ENCODE peak calls at places on chromosome 7, in five cellular contexts. J is mammary epithelial cell, M is left colon, Z is T-cell, D is Peyer's patch. G is an unnamed sample.

GRCh38 chr7:100048680-100049079 is 894 bp upstream of the ZSCAN21 start:
- DNase-seq in J (no peak), M (peak; percentile 30), Z (no peak), D (no peak), G (no peak)

GRCh38 chr7:131026297-131027003 is 292.4 kb upstream of the KLF14 start:
- DNase-seq in J (peak; percentile 86), M (no peak), Z (no peak), D (no peak), G (no peak)

GRCh38 chr7:139758388-139758787 is 19.4 kb downstream of the HIPK2 start:
- DNase-seq in J (no peak), M (peak; percentile 68), Z (no peak), D (no peak), G (no peak)

GRCh38 chr7:102426268-102427031 is 6.9 kb upstream of the ORAI2 start:
- DNase-seq in J (no peak), M (peak; percentile 69), Z (peak; percentile 37), D (peak; percentile 87), G (peak; percentile 16)

GRCh38 chr7:122674502-122674901 is 24.4 kb downstream of the RNF133 start:
- DNase-seq in J (peak; percentile 27), M (no peak), Z (no peak), D (no peak), G (peak; percentile 20)

GRCh38 chr7:131945313-131945831 is 388.9 kb upstream of the PODXL start:
- DNase-seq in J (peak; percentile 12), M (no peak), Z (no peak), D (no peak), G (peak; percentile 64)

GRCh38 chr7:114663502-114663901 is 248.9 kb downstream of the FOXP2 start:
- DNase-seq in J (peak; percentile 3), M (no peak), Z (no peak), D (no peak), G (peak; percentile 37)

GRCh38 chr7:151992375-151992774 is 33.1 kb upstream of the GALNT11 start:
- DNase-seq in J (peak; percentile 27), M (peak; percentile 47), Z (peak; percentile 20), D (no peak), G (peak; percentile 56)

GRCh38 chr7:2508327-2509231 is 11.0 kb upstream of the LFNG start:
- DNase-seq in J (peak; percentile 68), M (no peak), Z (peak; percentile 87), D (peak; percentile 94), G (no peak)